ENCODE peak calls at places on chromosome 16, in seven cellular contexts. One of them, this sample, is unnamed.

GRCh38 chr16:23278031-23278430 is 24.1 kb upstream of the SCNN1B start:
- DNase-seq in GM12878: no peak
- DNase-seq in H1: no peak
- DNase-seq in Panc1: no peak
- DNase-seq in K562: no peak
- DNase-seq in HepG2: no peak
- DNase-seq in SK-N-SH: no peak
- DNase-seq in this sample: no peak

GRCh38 chr16:25264599-25264998 is 7.0 kb upstream of the ZKSCAN2 start:
- DNase-seq in GM12878: no peak
- DNase-seq in H1: no peak
- DNase-seq in Panc1: no peak
- DNase-seq in K562: peak
- DNase-seq in HepG2: no peak
- DNase-seq in SK-N-SH: no peak
- DNase-seq in this sample: no peak

GRCh38 chr16:70740919-70741778 is 55.3 kb upstream of the MTSS2 start:
- DNase-seq in GM12878: no peak
- DNase-seq in H1: no peak
- DNase-seq in Panc1: no peak
- DNase-seq in K562: no peak
- DNase-seq in HepG2: no peak
- DNase-seq in SK-N-SH: no peak
- DNase-seq in this sample: no peak

GRCh38 chr16:66703359-66704215 is 7.0 kb upstream of the CMTM4 start:
- DNase-seq in GM12878: no peak
- DNase-seq in H1: no peak
- DNase-seq in Panc1: no peak
- DNase-seq in K562: peak
- DNase-seq in HepG2: no peak
- DNase-seq in SK-N-SH: peak
- DNase-seq in this sample: no peak

GRCh38 chr16:13291934-13292333 is 390.5 kb downstream of the SHISA9 start:
- DNase-seq in GM12878: no peak
- DNase-seq in H1: peak
- DNase-seq in Panc1: no peak
- DNase-seq in K562: no peak
- DNase-seq in HepG2: no peak
- DNase-seq in SK-N-SH: no peak
- DNase-seq in this sample: no peak

GRCh38 chr16:72783716-72784320 is 264.1 kb downstream of the ZFHX3 start:
- DNase-seq in GM12878: peak
- DNase-seq in H1: no peak
- DNase-seq in Panc1: no peak
- DNase-seq in K562: no peak
- DNase-seq in HepG2: peak
- DNase-seq in SK-N-SH: no peak
- DNase-seq in this sample: no peak

GRCh38 chr16:719815-720506 is 985 bp upstream of the ANTKMT start:
- DNase-seq in GM12878: no peak
- DNase-seq in H1: no peak
- DNase-seq in Panc1: no peak
- DNase-seq in K562: no peak
- DNase-seq in HepG2: peak
- DNase-seq in SK-N-SH: peak
- DNase-seq in this sample: no peak

GRCh38 chr16:71775949-71776348 is 32.7 kb downstream of the AP1G1 start:
- DNase-seq in GM12878: peak
- DNase-seq in H1: no peak
- DNase-seq in Panc1: no peak
- DNase-seq in K562: no peak
- DNase-seq in HepG2: no peak
- DNase-seq in SK-N-SH: no peak
- DNase-seq in this sample: no peak

GRCh38 chr16:21554795-21555585 is 44.4 kb upstream of the METTL9 start:
- DNase-seq in GM12878: peak
- DNase-seq in H1: peak
- DNase-seq in Panc1: peak
- DNase-seq in K562: peak
- DNase-seq in HepG2: peak
- DNase-seq in SK-N-SH: peak
- DNase-seq in this sample: peak

GRCh38 chr16:3461120-3461519 is 17.6 kb downstream of the NAA60 start:
- DNase-seq in GM12878: no peak
- DNase-seq in H1: no peak
- DNase-seq in Panc1: no peak
- DNase-seq in K562: no peak
- DNase-seq in HepG2: no peak
- DNase-seq in SK-N-SH: no peak
- DNase-seq in this sample: no peak

GRCh38 chr16:8476824-8477223 is 113.5 kb downstream of the TMEM114 start:
- DNase-seq in GM12878: no peak
- DNase-seq in H1: no peak
- DNase-seq in Panc1: no peak
- DNase-seq in K562: no peak
- DNase-seq in HepG2: no peak
- DNase-seq in SK-N-SH: no peak
- DNase-seq in this sample: no peak

GRCh38 chr16:23843143-23843542 is 7.4 kb downstream of the PRKCB start:
- DNase-seq in GM12878: no peak
- DNase-seq in H1: no peak
- DNase-seq in Panc1: no peak
- DNase-seq in K562: no peak
- DNase-seq in HepG2: no peak
- DNase-seq in SK-N-SH: no peak
- DNase-seq in this sample: no peak

GRCh38 chr16:49961087-49961486 is 63.9 kb upstream of the CNEP1R1 start:
- DNase-seq in GM12878: no peak
- DNase-seq in H1: no peak
- DNase-seq in Panc1: no peak
- DNase-seq in K562: no peak
- DNase-seq in HepG2: no peak
- DNase-seq in SK-N-SH: no peak
- DNase-seq in this sample: no peak

GRCh38 chr16:24609740-24610420 is 70.5 kb downstream of the RBBP6 start:
- DNase-seq in GM12878: no peak
- DNase-seq in H1: peak
- DNase-seq in Panc1: no peak
- DNase-seq in K562: no peak
- DNase-seq in HepG2: peak
- DNase-seq in SK-N-SH: peak
- DNase-seq in this sample: no peak

GRCh38 chr16:55433030-55433429 is 46.0 kb upstream of the MMP2 start:
- DNase-seq in GM12878: no peak
- DNase-seq in H1: no peak
- DNase-seq in Panc1: no peak
- DNase-seq in K562: no peak
- DNase-seq in HepG2: peak
- DNase-seq in SK-N-SH: no peak
- DNase-seq in this sample: no peak

GRCh38 chr16:88747588-88748301 is 37.3 kb downstream of the PIEZO1 start:
- DNase-seq in GM12878: no peak
- DNase-seq in H1: peak
- DNase-seq in Panc1: no peak
- DNase-seq in K562: peak
- DNase-seq in HepG2: peak
- DNase-seq in SK-N-SH: no peak
- DNase-seq in this sample: peak

GRCh38 chr16:57502048-57502775 is 15.9 kb upstream of the DOK4 start:
- DNase-seq in GM12878: no peak
- DNase-seq in H1: no peak
- DNase-seq in Panc1: no peak
- DNase-seq in K562: no peak
- DNase-seq in HepG2: no peak
- DNase-seq in SK-N-SH: no peak
- DNase-seq in this sample: no peak

GRCh38 chr16:82456683-82457082 is 170.1 kb upstream of the CDH13 start:
- DNase-seq in GM12878: no peak
- DNase-seq in H1: peak
- DNase-seq in Panc1: peak
- DNase-seq in K562: peak
- DNase-seq in HepG2: peak
- DNase-seq in SK-N-SH: peak
- DNase-seq in this sample: peak

GRCh38 chr16:85555549-85556455 is 57.3 kb upstream of the GSE1 start:
- DNase-seq in GM12878: no peak
- DNase-seq in H1: peak
- DNase-seq in Panc1: no peak
- DNase-seq in K562: peak
- DNase-seq in HepG2: peak
- DNase-seq in SK-N-SH: peak
- DNase-seq in this sample: no peak

GRCh38 chr16:3503513-3503912 is 2.7 kb downstream of the CLUAP1 start:
- DNase-seq in GM12878: no peak
- DNase-seq in H1: no peak
- DNase-seq in Panc1: no peak
- DNase-seq in K562: no peak
- DNase-seq in HepG2: no peak
- DNase-seq in SK-N-SH: no peak
- DNase-seq in this sample: no peak

GRCh38 chr16:5064915-5065314 is 841 bp downstream of the C16orf89 start:
- DNase-seq in GM12878: no peak
- DNase-seq in H1: no peak
- DNase-seq in Panc1: no peak
- DNase-seq in K562: no peak
- DNase-seq in HepG2: no peak
- DNase-seq in SK-N-SH: no peak
- DNase-seq in this sample: no peak
- TF ChIP-seq SIN3A in GM12878: no peak
- TF ChIP-seq SIN3A in H1: no peak
- TF ChIP-seq SIN3A in Panc1: no peak
- TF ChIP-seq SIN3A in K562: no peak
- TF ChIP-seq SIN3A in HepG2: no peak
- TF ChIP-seq SIN3A in SK-N-SH: no peak
- TF ChIP-seq SIN3A in this sample: no peak

GRCh38 chr16:77787452-77787851 is 912 bp upstream of the VAT1L start:
- DNase-seq in GM12878: no peak
- DNase-seq in H1: no peak
- DNase-seq in Panc1: no peak
- DNase-seq in K562: no peak
- DNase-seq in HepG2: no peak
- DNase-seq in SK-N-SH: no peak
- DNase-seq in this sample: no peak

GRCh38 chr16:77789646-77790370 is 1.4 kb downstream of the VAT1L start:
- DNase-seq in GM12878: no peak
- DNase-seq in H1: peak
- DNase-seq in Panc1: no peak
- DNase-seq in K562: no peak
- DNase-seq in HepG2: no peak
- DNase-seq in SK-N-SH: no peak
- DNase-seq in this sample: no peak

GRCh38 chr16:77786448-77786847 is 1.9 kb upstream of the VAT1L start:
- DNase-seq in GM12878: no peak
- DNase-seq in H1: no peak
- DNase-seq in Panc1: no peak
- DNase-seq in K562: no peak
- DNase-seq in HepG2: no peak
- DNase-seq in SK-N-SH: no peak
- DNase-seq in this sample: no peak

GRCh38 chr16:77789085-77789611 is 784 bp downstream of the VAT1L start:
- DNase-seq in GM12878: no peak
- DNase-seq in H1: peak
- DNase-seq in Panc1: no peak
- DNase-seq in K562: no peak
- DNase-seq in HepG2: no peak
- DNase-seq in SK-N-SH: peak
- DNase-seq in this sample: no peak

DNA sequence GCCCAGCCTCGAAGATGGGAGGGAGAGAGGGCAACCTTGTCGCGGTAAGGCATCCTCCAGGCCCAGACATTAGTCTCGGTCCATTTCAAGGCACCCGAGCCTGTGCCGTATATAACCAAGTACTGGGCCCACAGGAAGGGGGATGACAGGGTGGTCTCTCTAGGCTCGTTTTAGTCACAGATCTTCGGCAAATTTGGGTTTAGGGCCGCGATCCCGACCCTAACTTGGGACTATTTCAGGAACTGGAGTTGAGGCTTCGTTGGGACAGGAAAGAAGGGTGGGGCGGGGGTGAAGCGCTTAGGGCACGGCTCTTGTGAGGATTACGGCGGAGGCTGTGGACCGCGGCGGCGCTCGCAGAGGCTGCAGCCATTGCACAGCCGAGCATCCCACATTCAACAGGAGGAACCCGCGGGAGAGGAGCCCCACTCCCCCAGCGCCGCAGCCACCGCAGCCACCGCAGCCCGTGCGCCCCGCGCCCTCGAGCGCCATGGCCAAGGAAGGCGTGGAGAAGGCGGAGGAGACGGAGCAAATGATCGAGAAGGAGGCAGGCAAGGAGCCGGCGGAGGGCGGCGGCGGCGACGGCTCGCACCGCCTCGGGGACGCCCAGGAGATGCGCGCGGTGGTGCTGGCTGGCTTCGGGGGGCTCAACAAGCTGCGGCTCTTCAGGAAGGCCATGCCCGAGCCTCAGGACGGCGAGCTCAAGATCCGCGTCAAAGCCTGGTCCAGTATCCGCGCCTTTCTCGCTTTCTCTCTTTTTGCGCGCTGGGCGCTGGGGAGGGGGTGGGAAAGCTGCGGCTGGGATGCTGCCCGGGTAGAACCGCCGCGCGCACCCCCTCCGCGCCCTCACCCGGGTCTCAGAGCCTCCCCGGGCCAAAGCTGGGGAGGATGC is at the start of gene VAT1L:
- DNase-seq in GM12878: no peak
- DNase-seq in H1: peak
- DNase-seq in Panc1: no peak
- DNase-seq in K562: no peak
- DNase-seq in HepG2: no peak
- DNase-seq in SK-N-SH: peak
- DNase-seq in this sample: no peak
- TF ChIP-seq SIN3A in GM12878: no peak
- TF ChIP-seq SIN3A in H1: no peak
- TF ChIP-seq SIN3A in Panc1: no peak
- TF ChIP-seq SIN3A in K562: no peak
- TF ChIP-seq SIN3A in HepG2: no peak
- TF ChIP-seq SIN3A in SK-N-SH: no peak
- TF ChIP-seq SIN3A in this sample: no peak

DNA sequence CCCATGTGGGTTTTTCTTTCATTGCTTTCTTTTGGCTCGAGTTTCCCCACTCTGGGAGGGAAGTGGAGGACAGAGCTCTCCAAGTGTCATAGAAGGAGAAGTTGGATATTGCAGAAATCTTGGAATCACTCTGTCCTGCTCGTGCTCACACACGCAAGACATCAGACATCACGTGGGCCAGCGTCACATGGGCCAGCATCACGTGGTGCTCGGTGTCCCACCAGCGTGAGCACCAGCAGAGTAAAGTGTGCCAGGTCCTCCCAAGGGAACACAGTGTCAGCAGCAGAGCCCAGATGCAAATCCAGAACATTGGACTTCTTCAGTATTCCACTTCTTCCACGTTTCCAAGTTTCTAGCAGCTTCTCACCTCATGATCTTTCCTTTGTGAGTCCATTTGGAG is 327.0 kb downstream of the FOXL1 start:
- DNase-seq in GM12878: no peak
- DNase-seq in H1: no peak
- DNase-seq in Panc1: no peak
- DNase-seq in K562: no peak
- DNase-seq in HepG2: no peak
- DNase-seq in SK-N-SH: no peak
- DNase-seq in this sample: no peak
- TF ChIP-seq SIN3A in GM12878: no peak
- TF ChIP-seq SIN3A in H1: no peak
- TF ChIP-seq SIN3A in Panc1: no peak
- TF ChIP-seq SIN3A in K562: no peak
- TF ChIP-seq SIN3A in HepG2: no peak
- TF ChIP-seq SIN3A in SK-N-SH: no peak
- TF ChIP-seq SIN3A in this sample: no peak

GRCh38 chr16:12124742-12125141 is 148.2 kb downstream of the SNX29 start:
- DNase-seq in GM12878: no peak
- DNase-seq in H1: no peak
- DNase-seq in Panc1: no peak
- DNase-seq in K562: no peak
- DNase-seq in HepG2: no peak
- DNase-seq in SK-N-SH: no peak
- DNase-seq in this sample: no peak
- TF ChIP-seq SIN3A in GM12878: no peak
- TF ChIP-seq SIN3A in H1: no peak
- TF ChIP-seq SIN3A in Panc1: no peak
- TF ChIP-seq SIN3A in K562: no peak
- TF ChIP-seq SIN3A in HepG2: no peak
- TF ChIP-seq SIN3A in SK-N-SH: no peak
- TF ChIP-seq SIN3A in this sample: no peak

This sample was measured in HCT116.